ENCODE peak calls at places on chromosome 1, in four cellular contexts. O is frontal cortex; S is C1 segment of cervical spinal cord; H is CD8-positive, alpha-beta memory T cell. F is an unnamed sample.

GRCh38 chr1:155207578-155208405 is at the start of gene THBS3:
- DNase-seq in O (peak; percentile 43), S (no peak), H (peak; percentile 47), F (no peak)

GRCh38 chr1:151596166-151596933 is 15.5 kb upstream of the SNX27 start:
- DNase-seq in O (no peak), S (no peak), H (no peak), F (no peak)

GRCh38 chr1:58997637-58998036 is 213.8 kb upstream of the JUN start:
- DNase-seq in O (no peak), S (no peak), H (no peak), F (no peak)

GRCh38 chr1:70044832-70045231 is 160.5 kb downstream of the LRRC40 start:
- DNase-seq in O (no peak), S (no peak), H (no peak), F (no peak)

GRCh38 chr1:119080586-119080985 is 59.9 kb downstream of the WARS2 start:
- DNase-seq in O (no peak), S (peak; percentile 73), H (no peak), F (no peak)

GRCh38 chr1:226121587-226122400 is 59.3 kb downstream of the H3-3A start:
- DNase-seq in O (peak; percentile 93), S (peak; percentile 70), H (peak; percentile 85), F (peak; percentile 65)

GRCh38 chr1:8252266-8252951 is 65.5 kb upstream of the SLC45A1 start:
- DNase-seq in O (no peak), S (no peak), H (no peak), F (no peak)

GRCh38 chr1:36174716-36175115 is 18.8 kb downstream of the MAP7D1 start:
- DNase-seq in O (no peak), S (no peak), H (no peak), F (no peak)

GRCh38 chr1:221274373-221274772 is 395.1 kb downstream of the HLX start:
- DNase-seq in O (no peak), S (no peak), H (no peak), F (no peak)

GRCh38 chr1:210747112-210747511 is 386.8 kb downstream of the KCNH1 start:
- DNase-seq in O (no peak), S (peak; percentile 42), H (no peak), F (no peak)

GRCh38 chr1:201378804-201379203 is 1.3 kb upstream of the TNNT2 start:
- DNase-seq in O (no peak), S (no peak), H (no peak), F (no peak)

GRCh38 chr1:178694923-178695525 is 30.0 kb upstream of the RALGPS2 start:
- DNase-seq in O (no peak), S (no peak), H (no peak), F (no peak)

GRCh38 chr1:207202480-207202879 is 98.4 kb downstream of the C4BPA start:
- DNase-seq in O (no peak), S (no peak), H (no peak), F (no peak)

GRCh38 chr1:51642739-51643142 is 25.8 kb downstream of the OSBPL9 start:
- DNase-seq in O (no peak), S (no peak), H (no peak), F (no peak)

GRCh38 chr1:54230507-54231339 is 30.8 kb downstream of the MRPL37 start:
- DNase-seq in O (no peak), S (no peak), H (no peak), F (peak; percentile 35)

GRCh38 chr1:184701821-184702220 is 52.8 kb downstream of the EDEM3 start:
- DNase-seq in O (no peak), S (no peak), H (no peak), F (no peak)

GRCh38 chr1:203124546-203125317 is 2.8 kb upstream of the ADORA1 start:
- DNase-seq in O (no peak), S (no peak), H (no peak), F (no peak)

GRCh38 chr1:79373481-79374132 is 367.1 kb upstream of the ADGRL4 start:
- DNase-seq in O (no peak), S (no peak), H (no peak), F (no peak)

GRCh38 chr1:194930132-194930531 is 1678.1 kb downstream of the KCNT2 start:
- DNase-seq in O (no peak), S (no peak), H (no peak), F (no peak)

GRCh38 chr1:197360068-197360467 is 92.0 kb downstream of the CRB1 start:
- DNase-seq in O (no peak), S (no peak), H (no peak), F (no peak)

GRCh38 chr1:2347907-2348306 is 43.4 kb downstream of the MORN1 start:
- DNase-seq in O (no peak), S (no peak), H (peak; percentile 40), F (no peak)

GRCh38 chr1:78334114-78334513 is 156.7 kb upstream of the PTGFR start:
- DNase-seq in O (no peak), S (no peak), H (no peak), F (no peak)

GRCh38 chr1:14392161-14392886 is 206.2 kb upstream of the KAZN start:
- DNase-seq in O (no peak), S (peak; percentile 2), H (no peak), F (no peak)

GRCh38 chr1:21175670-21176581 is 771 bp downstream of the EIF4G3 start:
- DNase-seq in O (peak; percentile 79), S (peak; percentile 59), H (peak; percentile 71), F (peak; percentile 39)

GRCh38 chr1:53552146-53552940 is 93.1 kb downstream of the DMRTB1 start:
- DNase-seq in O (no peak), S (no peak), H (peak; percentile 30), F (no peak)

GRCh38 chr1:98661544-98662353 is at the start of gene SNX7:
- DNase-seq in O (peak; percentile 80), S (peak; percentile 7), H (no peak), F (no peak)

GRCh38 chr1:210650403-210650802 is 321.7 kb downstream of the HHAT start:
- DNase-seq in O (no peak), S (no peak), H (no peak), F (no peak)

GRCh38 chr1:204171751-204172178 is 5.6 kb upstream of the REN start:
- DNase-seq in O (no peak), S (no peak), H (no peak), F (no peak)

GRCh38 chr1:239587066-239587465 is 200.7 kb downstream of the CHRM3 start:
- DNase-seq in O (no peak), S (no peak), H (peak; percentile 64), F (no peak)

GRCh38 chr1:85311818-85312217 is 35.4 kb upstream of the BCL10 start:
- DNase-seq in O (no peak), S (no peak), H (no peak), F (no peak)

GRCh38 chr1:91863498-91863897 is 22.5 kb downstream of the TGFBR3 start:
- DNase-seq in O (no peak), S (no peak), H (no peak), F (no peak)

GRCh38 chr1:174158767-174159252 is 510 bp upstream of the RABGAP1L start:
- DNase-seq in O (no peak), S (no peak), H (peak; percentile 51), F (no peak)

GRCh38 chr1:234763910-234764309 is 153.9 kb upstream of the IRF2BP2 start:
- DNase-seq in O (no peak), S (no peak), H (no peak), F (no peak)

GRCh38 chr1:22204989-22205913 is 62.4 kb upstream of the WNT4 start:
- DNase-seq in O (no peak), S (peak; percentile 9), H (no peak), F (no peak)

GRCh38 chr1:203769505-203770343 is 4.7 kb downstream of the LAX1 start:
- DNase-seq in O (no peak), S (peak; percentile 90), H (no peak), F (no peak)

GRCh38 chr1:248926401-248927182 is 20.6 kb downstream of the PGBD2 start:
- DNase-seq in O (no peak), S (no peak), H (no peak), F (no peak)

GRCh38 chr1:238916828-238917227 is 469.5 kb upstream of the CHRM3 start:
- DNase-seq in O (no peak), S (no peak), H (no peak), F (no peak)

GRCh38 chr1:104132386-104132973 is 382.8 kb downstream of the AMY1C start:
- DNase-seq in O (no peak), S (no peak), H (no peak), F (no peak)

GRCh38 chr1:103177146-103177850 is 69.0 kb upstream of the COL11A1 start:
- DNase-seq in O (no peak), S (no peak), H (no peak), F (no peak)